ENCODE peak calls at places on chromosomes 12 and 14, in six cellular contexts. V is activated CD4-positive, alpha-beta T cell treated with anti-CD3 and anti-CD28 coated beads, Interleukin-2, amount 50 U/mL, for 1 hour; J is cardiac muscle cell; D is GM12865; L is upper lobe of right lung; H is AG20443. R is an unnamed sample.

GRCh38 chr14:33796356-33796755 is 154.5 kb downstream of the EGLN3 start:
- DNase-seq in V (no peak), J (no peak), D (no peak), L (no peak), H (peak; percentile 21), R (no peak)

GRCh38 chr12:69196302-69197288 is 42.8 kb upstream of the CPSF6 start:
- DNase-seq in V (no peak), J (no peak), D (peak; percentile 24), L (no peak), H (no peak), R (peak; percentile 24)

GRCh38 chr14:30143617-30144016 is 216.0 kb upstream of the PRKD1 start:
- DNase-seq in V (no peak), J (no peak), D (no peak), L (no peak), H (peak; percentile 52), R (no peak)

GRCh38 chr12:109818900-109819500 is 14.2 kb downstream of the TRPV4 start:
- DNase-seq in V (no peak), J (no peak), D (no peak), L (no peak), H (peak; percentile 91), R (no peak)

GRCh38 chr12:121181181-121181580 is 28.7 kb upstream of the P2RX4 start:
- DNase-seq in V (no peak), J (no peak), D (no peak), L (no peak), H (no peak), R (no peak)

GRCh38 chr12:119630962-119631550 is 36.9 kb upstream of the PRKAB1 start:
- DNase-seq in V (no peak), J (no peak), D (no peak), L (no peak), H (no peak), R (no peak)

GRCh38 chr12:5043589-5044419 is at the start of gene KCNA5:
- DNase-seq in V (no peak), J (peak; percentile 62), D (no peak), L (no peak), H (no peak), R (no peak)

GRCh38 chr14:83883732-83884131 is 1646.2 kb upstream of the FLRT2 start:
- DNase-seq in V (no peak), J (no peak), D (no peak), L (no peak), H (no peak), R (no peak)

GRCh38 chr14:100424504-100425453 is 101.6 kb downstream of the SLC25A47 start:
- DNase-seq in V (no peak), J (no peak), D (no peak), L (no peak), H (no peak), R (no peak)

GRCh38 chr12:122203301-122203967 is at the start of gene B3GNT4:
- DNase-seq in V (peak; percentile 71), J (peak; percentile 53), D (no peak), L (peak; percentile 88), H (peak; percentile 90), R (peak; percentile 54)